ENCODE peak calls at places on chromosome 10, in eight cellular contexts. O, K, V, A, M, X, F and Y are unnamed samples.

GRCh38 chr10:21078410-21079329 is 181.6 kb upstream of the NEBL start:
- DNase-seq in O (peak; percentile 44), K (peak; percentile 86), V (peak; percentile 77), A (peak; percentile 54), M (peak; percentile 35), X (peak; percentile 73), F (peak; percentile 62), Y (no peak)

GRCh38 chr10:34017281-34017680 is 682.8 kb upstream of the NRP1 start:
- DNase-seq in O (no peak), K (no peak), V (no peak), A (peak; percentile 6), M (no peak), X (no peak), F (no peak), Y (no peak)

GRCh38 chr10:124739996-124740373 is 4.2 kb downstream of the FAM53B start:
- DNase-seq in O (no peak), K (no peak), V (no peak), A (no peak), M (peak; percentile 51), X (no peak), F (no peak), Y (no peak)

GRCh38 chr10:43204943-43205671 is 61.8 kb downstream of the RASGEF1A start:
- DNase-seq in O (peak; percentile 42), K (peak; percentile 77), V (peak; percentile 33), A (peak; percentile 73), M (peak; percentile 48), X (peak; percentile 63), F (peak; percentile 67), Y (peak; percentile 86)

GRCh38 chr10:67079126-67079525 is 153.3 kb downstream of the LRRTM3 start:
- DNase-seq in O (no peak), K (no peak), V (no peak), A (no peak), M (no peak), X (no peak), F (no peak), Y (no peak)

GRCh38 chr10:74213571-74214162 is 62.6 kb downstream of the ADK start:
- DNase-seq in O (peak; percentile 38), K (peak; percentile 68), V (no peak), A (peak; percentile 71), M (no peak), X (peak; percentile 54), F (peak; percentile 16), Y (no peak)

GRCh38 chr10:52517017-52517416 is 202.9 kb downstream of the DKK1 start:
- DNase-seq in O (peak; percentile 29), K (peak; percentile 1), V (peak; percentile 64), A (no peak), M (no peak), X (no peak), F (no peak), Y (no peak)

GRCh38 chr10:77442790-77443189 is 194.8 kb downstream of the KCNMA1 start:
- DNase-seq in O (no peak), K (no peak), V (no peak), A (no peak), M (no peak), X (no peak), F (no peak), Y (no peak)

GRCh38 chr10:110843031-110843430 is 28.7 kb upstream of the PDCD4 start:
- DNase-seq in O (no peak), K (no peak), V (no peak), A (peak; percentile 77), M (peak; percentile 38), X (no peak), F (no peak), Y (no peak)

GRCh38 chr10:3790272-3790671 is 5.3 kb upstream of the KLF6 start:
- DNase-seq in O (no peak), K (no peak), V (no peak), A (no peak), M (no peak), X (no peak), F (no peak), Y (no peak)

GRCh38 chr10:77926566-77927342 is at the start of gene DLG5:
- DNase-seq in O (no peak), K (peak; percentile 32), V (peak; percentile 55), A (peak; percentile 43), M (peak; percentile 58), X (peak; percentile 69), F (peak; percentile 61), Y (no peak)

GRCh38 chr10:98331888-98332287 is 63.9 kb upstream of the LOXL4 start:
- DNase-seq in O (no peak), K (peak; percentile 53), V (no peak), A (peak; percentile 48), M (no peak), X (no peak), F (peak; percentile 34), Y (no peak)

GRCh38 chr10:78713659-78714058 is 355.1 kb upstream of the ZMIZ1 start:
- DNase-seq in O (no peak), K (no peak), V (no peak), A (no peak), M (no peak), X (no peak), F (no peak), Y (no peak)

GRCh38 chr10:30207485-30208052 is 141.5 kb downstream of the MTPAP start:
- DNase-seq in O (peak; percentile 43), K (peak; percentile 29), V (no peak), A (no peak), M (no peak), X (no peak), F (no peak), Y (no peak)

GRCh38 chr10:117796394-117796793 is 250.3 kb downstream of the RAB11FIP2 start:
- DNase-seq in O (no peak), K (no peak), V (no peak), A (no peak), M (no peak), X (no peak), F (no peak), Y (no peak)

GRCh38 chr10:96840841-96841518 is 8.9 kb downstream of the LCOR start:
- DNase-seq in O (peak; percentile 52), K (peak; percentile 44), V (no peak), A (no peak), M (no peak), X (peak; percentile 46), F (peak; percentile 74), Y (no peak)

GRCh38 chr10:21825345-21825744 is 178.2 kb downstream of the DNAJC1 start:
- DNase-seq in O (no peak), K (no peak), V (no peak), A (no peak), M (no peak), X (no peak), F (no peak), Y (no peak)

GRCh38 chr10:100528885-100529472 is 692 bp downstream of the NDUFB8 start:
- DNase-seq in O (no peak), K (peak; percentile 40), V (no peak), A (no peak), M (no peak), X (no peak), F (no peak), Y (no peak)

GRCh38 chr10:72089618-72090017 is 1.3 kb upstream of the SPOCK2 start:
- DNase-seq in O (no peak), K (peak; percentile 29), V (no peak), A (peak; percentile 62), M (no peak), X (peak; percentile 24), F (no peak), Y (no peak)

GRCh38 chr10:50310560-50311174 is 59.4 kb upstream of the ASAH2 start:
- DNase-seq in O (no peak), K (peak; percentile 19), V (no peak), A (peak; percentile 31), M (no peak), X (peak; percentile 37), F (peak; percentile 29), Y (no peak)

GRCh38 chr10:113858541-113858940 is 4.1 kb downstream of the NHLRC2 start:
- DNase-seq in O (no peak), K (peak; percentile 58), V (no peak), A (no peak), M (no peak), X (no peak), F (no peak), Y (no peak)

GRCh38 chr10:120514035-120514620 is 57.1 kb downstream of the PLPP4 start:
- DNase-seq in O (no peak), K (peak; percentile 7), V (peak; percentile 70), A (peak; percentile 52), M (no peak), X (peak; percentile 12), F (peak; percentile 43), Y (no peak)

GRCh38 chr10:69327463-69328345 is 49.4 kb downstream of the HK1 start:
- DNase-seq in O (no peak), K (peak; percentile 79), V (no peak), A (peak; percentile 62), M (peak; percentile 58), X (peak; percentile 73), F (no peak), Y (no peak)

GRCh38 chr10:77907900-77908717 is 18.4 kb downstream of the DLG5 start:
- DNase-seq in O (no peak), K (no peak), V (no peak), A (peak; percentile 19), M (no peak), X (peak; percentile 36), F (no peak), Y (no peak)

GRCh38 chr10:37700886-37701780 is 156.3 kb downstream of the ZNF248 start:
- DNase-seq in O (no peak), K (no peak), V (no peak), A (no peak), M (no peak), X (no peak), F (no peak), Y (no peak)

GRCh38 chr10:28678687-28679457 is 1.6 kb downstream of the BAMBI start:
- DNase-seq in O (peak; percentile 74), K (peak; percentile 21), V (no peak), A (no peak), M (peak; percentile 58), X (no peak), F (peak; percentile 74), Y (no peak)

GRCh38 chr10:80412521-80412920 is 4.2 kb downstream of the PRXL2A start:
- DNase-seq in O (no peak), K (peak; percentile 96), V (no peak), A (peak; percentile 31), M (no peak), X (no peak), F (peak; percentile 24), Y (no peak)

GRCh38 chr10:43128331-43128730 is 9.9 kb upstream of the CSGALNACT2 start:
- DNase-seq in O (no peak), K (no peak), V (no peak), A (no peak), M (no peak), X (no peak), F (no peak), Y (no peak)

GRCh38 chr10:1057106-1057657 is 997 bp downstream of the WDR37 start:
- DNase-seq in O (peak; percentile 14), K (peak; percentile 66), V (no peak), A (peak; percentile 18), M (no peak), X (no peak), F (no peak), Y (no peak)